ENCODE peak calls at places on chromosomes 11 and 22, in five cellular contexts. D, G, U, X and A are unnamed samples.
A peak's percentile ranks its signal among the peaks of the same experiment; 100 is the strongest.

GRCh38 chr22:25837288-25837900 is 95.4 kb downstream of the MYO18B start:
- DNase-seq in X (no peak), G (no peak), D (no peak), U (no peak), A (no peak)

GRCh38 chr22:43919106-43919965 is 4.3 kb upstream of the PNPLA3 start:
- DNase-seq in U (peak; percentile 51), G (peak; percentile 25), D (peak; percentile 83), X (peak; percentile 23), A (no peak)

GRCh38 chr11:12854829-12855228 is 154.3 kb upstream of the RASSF10 start:
- DNase-seq in X (peak; percentile 59), G (peak; percentile 36), D (no peak), U (no peak), A (no peak)

GRCh38 chr11:75490221-75491181 is 35.2 kb downstream of the GDPD5 start:
- DNase-seq in G (no peak), X (no peak), D (no peak), U (peak; percentile 32), A (no peak)

GRCh38 chr22:47781427-47782111 is 1019.1 kb downstream of the TBC1D22A start:
- DNase-seq in D (no peak), U (no peak), G (no peak), X (no peak), A (no peak)

GRCh38 chr11:8593455-8593854 is 573 bp downstream of the STK33 start:
- DNase-seq in U (no peak), G (no peak), D (no peak), X (no peak), A (no peak)

GRCh38 chr22:44403930-44404329 is 91.2 kb upstream of the SHISAL1 start:
- DNase-seq in X (no peak), D (no peak), U (no peak), G (no peak), A (peak; percentile 24)

GRCh38 chr22:25548866-25549464 is 15.5 kb upstream of the GRK3 start:
- DNase-seq in X (no peak), U (no peak), G (no peak), D (no peak), A (no peak)

GRCh38 chr11:35541621-35542375 is 16.4 kb upstream of the PAMR1 start:
- DNase-seq in U (peak; percentile 93), D (peak; percentile 61), G (no peak), X (no peak), A (no peak)

GRCh38 chr22:46612341-46612903 is 7.8 kb upstream of the GRAMD4 start:
- DNase-seq in X (no peak), G (no peak), U (no peak), D (no peak), A (no peak)
- TF ChIP-seq CTCF in X (no peak), G (no peak), U (no peak), D (no peak), A (no peak)

GRCh38 chr11:6745465-6746015 is 26.2 kb downstream of the OR2AG2 start:
- DNase-seq in U (no peak), D (no peak), G (no peak), X (no peak), A (no peak)

GRCh38 chr11:6746086-6746618 is 25.6 kb downstream of the OR2AG2 start:
- DNase-seq in D (no peak), X (no peak), U (no peak), G (no peak), A (no peak)

GRCh38 chr11:6747097-6747662 is 24.6 kb downstream of the OR2AG2 start:
- DNase-seq in G (no peak), X (no peak), U (no peak), D (no peak), A (no peak)

GRCh38 chr11:6746626-6747025 is 25.1 kb downstream of the OR2AG2 start:
- DNase-seq in X (no peak), G (no peak), U (no peak), D (no peak), A (no peak)

GRCh38 chr11:6745018-6745417 is 26.8 kb downstream of the OR2AG2 start:
- DNase-seq in G (no peak), X (no peak), U (no peak), D (no peak), A (no peak)
- H3K27ac ChIP-seq in G (no peak overlapping the region), X (no peak overlapping the region), U (no peak overlapping the region), D (peak overlapping the region; percentile 15), A (peak overlapping the region; percentile 77)

GRCh38 chr22:32819120-32819519 is 17.6 kb downstream of the TIMP3 start:
- DNase-seq in U (no peak), D (no peak), G (no peak), X (no peak), A (no peak)
- H3K4me1 ChIP-seq in U (no peaks in the 10 kb centered on the region), D (no peaks in the 10 kb centered on the region), G (no peaks in the 10 kb centered on the region), X (no peaks in the 10 kb centered on the region), A (peaks cover 27% of the 10 kb centered on the region)

GRCh38 chr11:78914503-78914902 is 339.8 kb upstream of the NARS2 start:
- DNase-seq in U (no peak), D (no peak), X (no peak), G (no peak), A (no peak)

GRCh38 chr11:78920329-78920728 is 345.7 kb upstream of the NARS2 start:
- DNase-seq in U (no peak), X (no peak), D (no peak), G (no peak), A (no peak)

GRCh38 chr11:78912778-78913177 is 338.1 kb upstream of the NARS2 start:
- DNase-seq in G (no peak), X (no peak), U (no peak), D (no peak), A (no peak)

GRCh38 chr11:78921517-78921916 is 346.9 kb upstream of the NARS2 start:
- DNase-seq in D (no peak), U (no peak), G (no peak), X (no peak), A (no peak)

GRCh38 chr11:78916759-78917158 is 342.1 kb upstream of the NARS2 start:
- DNase-seq in D (no peak), G (no peak), X (no peak), U (peak; percentile 6), A (no peak)
- TF ChIP-seq CTCF in D (no peak), G (no peak), X (no peak), U (peak; percentile 29), A (no peak)

GRCh38 chr22:35661377-35661937 is 13.2 kb downstream of the APOL6 start:
- DNase-seq in G (no peak), X (no peak), U (peak; percentile 85), D (no peak), A (no peak)
- H3K27ac ChIP-seq in G (no peak overlapping the region), X (no peak overlapping the region), U (no peak overlapping the region), D (no peak overlapping the region), A (no peak overlapping the region)

GRCh38 chr11:18526521-18527296 is at the start of gene TSG101:
- DNase-seq in D (peak; percentile 88), X (peak; percentile 92), G (peak; percentile 92), U (peak; percentile 92), A (peak; percentile 95)
- H3K4me1 ChIP-seq in D (no peaks in the 10 kb centered on the region), X (peaks cover 30% of the 10 kb centered on the region), G (peaks cover 13% of the 10 kb centered on the region), U (peaks cover 2% of the 10 kb centered on the region), A (peaks cover 5% of the 10 kb centered on the region)

DNA sequence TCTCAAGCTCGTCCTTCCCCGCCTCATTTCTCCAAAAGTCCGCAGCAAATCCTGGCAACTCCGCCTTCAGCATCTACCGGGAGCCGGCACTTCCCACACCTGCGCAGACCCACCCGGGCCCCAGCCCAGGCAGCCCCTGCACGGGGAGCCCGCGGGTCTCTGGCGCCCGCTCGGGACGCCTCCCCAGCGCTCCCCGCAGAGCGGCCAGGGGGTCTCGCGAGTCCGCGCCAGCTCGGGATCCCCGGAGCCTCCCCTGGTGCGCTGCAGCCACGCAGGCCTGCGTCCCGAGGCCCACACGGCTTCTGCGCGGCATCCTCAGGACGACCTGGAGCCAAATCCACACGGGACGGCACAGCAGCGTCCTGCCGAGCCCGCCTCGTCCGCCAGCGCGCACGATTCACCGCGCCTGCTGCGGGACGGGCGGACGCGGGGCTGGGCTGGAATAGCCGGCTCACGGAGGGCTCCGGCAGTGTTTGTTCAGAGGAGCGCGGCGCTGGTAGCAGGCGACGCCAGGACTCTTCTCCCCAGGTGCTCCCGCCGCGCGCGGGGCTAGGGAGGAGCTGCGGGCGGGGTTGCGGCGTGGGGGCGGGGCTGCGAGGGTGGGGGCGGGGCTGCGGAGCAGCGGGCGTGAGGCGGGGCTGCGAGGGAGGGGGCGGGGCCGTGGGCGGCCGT is 810 bp upstream of the PHRF1 start:
- DNase-seq in G (peak; percentile 61), D (no peak), U (no peak), X (no peak), A (no peak)
- TF ChIP-seq CTCF in G (no peak), D (no peak), U (no peak), X (no peak), A (no peak)